ENCODE peak calls at places on chromosomes 7 and 10, in five cellular contexts. One of them, this sample, is unnamed.

GRCh38 chr10:125692932-125693847 is 10.2 kb upstream of the TEX36 start:
- DNase-seq in AG10803: peak
- DNase-seq in HFF-Myc: peak
- DNase-seq in IMR-90: peak
- DNase-seq in fibroblast of lung: no peak
- DNase-seq in this sample: no peak

GRCh38 chr10:28130267-28130666 is 131.4 kb upstream of the ODAD2 start:
- DNase-seq in AG10803: peak
- DNase-seq in HFF-Myc: no peak
- DNase-seq in IMR-90: peak
- DNase-seq in fibroblast of lung: peak
- DNase-seq in this sample: peak

GRCh38 chr7:137449016-137449415 is 105.5 kb upstream of the PTN start:
- DNase-seq in AG10803: no peak
- DNase-seq in HFF-Myc: no peak
- DNase-seq in IMR-90: no peak
- DNase-seq in fibroblast of lung: no peak
- DNase-seq in this sample: no peak

GRCh38 chr10:69685802-69686585 is 55.9 kb downstream of the FAM241B start:
- DNase-seq in AG10803: no peak
- DNase-seq in HFF-Myc: no peak
- DNase-seq in IMR-90: peak
- DNase-seq in fibroblast of lung: no peak
- DNase-seq in this sample: peak

GRCh38 chr10:132184816-132185593 is 1.7 kb upstream of the DPYSL4 start:
- DNase-seq in AG10803: no peak
- DNase-seq in HFF-Myc: no peak
- DNase-seq in IMR-90: no peak
- DNase-seq in fibroblast of lung: no peak
- DNase-seq in this sample: no peak

GRCh38 chr7:11709240-11709639 is 122.8 kb downstream of the THSD7A start:
- DNase-seq in AG10803: no peak
- DNase-seq in HFF-Myc: no peak
- DNase-seq in IMR-90: no peak
- DNase-seq in fibroblast of lung: no peak
- DNase-seq in this sample: no peak

GRCh38 chr10:37687581-37687980 is 169.8 kb downstream of the ZNF248 start:
- DNase-seq in AG10803: no peak
- DNase-seq in HFF-Myc: no peak
- DNase-seq in IMR-90: no peak
- DNase-seq in fibroblast of lung: no peak
- DNase-seq in this sample: no peak

GRCh38 chr10:46255696-46256355 is 31.0 kb upstream of the ANTXRL start:
- DNase-seq in AG10803: peak
- DNase-seq in HFF-Myc: no peak
- DNase-seq in IMR-90: peak
- DNase-seq in fibroblast of lung: peak
- DNase-seq in this sample: peak

GRCh38 chr7:138116156-138116555 is 39.9 kb downstream of the AKR1D1 start:
- DNase-seq in AG10803: peak
- DNase-seq in HFF-Myc: no peak
- DNase-seq in IMR-90: peak
- DNase-seq in fibroblast of lung: peak
- DNase-seq in this sample: peak

GRCh38 chr7:38863609-38864291 is 45.2 kb downstream of the VPS41 start:
- DNase-seq in AG10803: no peak
- DNase-seq in HFF-Myc: no peak
- DNase-seq in IMR-90: no peak
- DNase-seq in fibroblast of lung: no peak
- DNase-seq in this sample: no peak

GRCh38 chr10:12241810-12242529 is 46.0 kb downstream of the CDC123 start:
- DNase-seq in AG10803: no peak
- DNase-seq in HFF-Myc: no peak
- DNase-seq in IMR-90: peak
- DNase-seq in fibroblast of lung: no peak
- DNase-seq in this sample: peak

GRCh38 chr7:22296265-22296566 is 60.7 kb downstream of the RAPGEF5 start:
- DNase-seq in AG10803: no peak
- DNase-seq in HFF-Myc: no peak
- DNase-seq in IMR-90: no peak
- DNase-seq in fibroblast of lung: no peak
- DNase-seq in this sample: no peak

GRCh38 chr7:41573017-41573416 is 129.9 kb downstream of the INHBA start:
- DNase-seq in AG10803: no peak
- DNase-seq in HFF-Myc: no peak
- DNase-seq in IMR-90: peak
- DNase-seq in fibroblast of lung: peak
- DNase-seq in this sample: peak

GRCh38 chr10:14123066-14123465 is 207.7 kb downstream of the FRMD4A start:
- DNase-seq in AG10803: peak
- DNase-seq in HFF-Myc: no peak
- DNase-seq in IMR-90: no peak
- DNase-seq in fibroblast of lung: peak
- DNase-seq in this sample: peak

GRCh38 chr10:86344714-86345161 is 21.9 kb downstream of the GRID1 start:
- DNase-seq in AG10803: no peak
- DNase-seq in HFF-Myc: no peak
- DNase-seq in IMR-90: no peak
- DNase-seq in fibroblast of lung: no peak
- DNase-seq in this sample: no peak

GRCh38 chr7:91852263-91852741 is 28.2 kb downstream of the MTERF1 start:
- DNase-seq in AG10803: peak
- DNase-seq in HFF-Myc: no peak
- DNase-seq in IMR-90: peak
- DNase-seq in fibroblast of lung: no peak
- DNase-seq in this sample: peak

GRCh38 chr10:51000976-51001375 is 73.3 kb upstream of the PRKG1 start:
- DNase-seq in AG10803: peak
- DNase-seq in HFF-Myc: no peak
- DNase-seq in IMR-90: peak
- DNase-seq in fibroblast of lung: no peak
- DNase-seq in this sample: peak

GRCh38 chr10:17643339-17643754 is 604 bp upstream of the STAM start:
- DNase-seq in AG10803: peak
- DNase-seq in HFF-Myc: no peak
- DNase-seq in IMR-90: peak
- DNase-seq in fibroblast of lung: no peak
- DNase-seq in this sample: peak

GRCh38 chr10:86363833-86364511 is 2.6 kb downstream of the GRID1 start:
- DNase-seq in AG10803: no peak
- DNase-seq in HFF-Myc: no peak
- DNase-seq in IMR-90: no peak
- DNase-seq in fibroblast of lung: no peak
- DNase-seq in this sample: no peak

GRCh38 chr7:12210179-12211053 is 678 bp upstream of the TMEM106B start:
- DNase-seq in AG10803: no peak
- DNase-seq in HFF-Myc: no peak
- DNase-seq in IMR-90: peak
- DNase-seq in fibroblast of lung: no peak
- DNase-seq in this sample: peak

GRCh38 chr10:112919721-112920120 is 30.3 kb upstream of the TCF7L2 start:
- DNase-seq in AG10803: peak
- DNase-seq in HFF-Myc: peak
- DNase-seq in IMR-90: peak
- DNase-seq in fibroblast of lung: peak
- DNase-seq in this sample: peak

GRCh38 chr7:74306737-74307469 is 17.7 kb downstream of the CLIP2 start:
- DNase-seq in AG10803: peak
- DNase-seq in HFF-Myc: no peak
- DNase-seq in IMR-90: peak
- DNase-seq in fibroblast of lung: peak
- DNase-seq in this sample: peak

GRCh38 chr10:124586142-124586541 is 124.5 kb downstream of the LHPP start:
- DNase-seq in AG10803: no peak
- DNase-seq in HFF-Myc: no peak
- DNase-seq in IMR-90: no peak
- DNase-seq in fibroblast of lung: no peak
- DNase-seq in this sample: no peak

GRCh38 chr7:7810826-7811225 is 92.4 kb upstream of the RPA3 start:
- DNase-seq in AG10803: no peak
- DNase-seq in HFF-Myc: no peak
- DNase-seq in IMR-90: no peak
- DNase-seq in fibroblast of lung: no peak
- DNase-seq in this sample: no peak

GRCh38 chr10:76388321-76388720 is 956.9 kb downstream of the LRMDA start:
- DNase-seq in AG10803: peak
- DNase-seq in HFF-Myc: no peak
- DNase-seq in IMR-90: peak
- DNase-seq in fibroblast of lung: no peak
- DNase-seq in this sample: peak

GRCh38 chr10:36446873-36447272 is 678.5 kb upstream of the ANKRD30A start:
- DNase-seq in AG10803: no peak
- DNase-seq in HFF-Myc: no peak
- DNase-seq in IMR-90: no peak
- DNase-seq in fibroblast of lung: no peak
- DNase-seq in this sample: no peak

GRCh38 chr7:116329845-116330503 is 119.6 kb downstream of the TES start:
- DNase-seq in AG10803: peak
- DNase-seq in HFF-Myc: no peak
- DNase-seq in IMR-90: no peak
- DNase-seq in fibroblast of lung: peak
- DNase-seq in this sample: no peak

GRCh38 chr10:74888947-74889661 is 62.7 kb downstream of the KAT6B start:
- DNase-seq in AG10803: no peak
- DNase-seq in HFF-Myc: no peak
- DNase-seq in IMR-90: no peak
- DNase-seq in fibroblast of lung: no peak
- DNase-seq in this sample: no peak
- TF ChIP-seq CTCF in AG10803: peak
- TF ChIP-seq CTCF in HFF-Myc: no peak
- TF ChIP-seq CTCF in IMR-90: no peak
- TF ChIP-seq CTCF in fibroblast of lung: no peak
- TF ChIP-seq CTCF in this sample: peak

GRCh38 chr7:20218261-20218660 is 1.1 kb upstream of the MACC1 start:
- DNase-seq in AG10803: no peak
- DNase-seq in HFF-Myc: no peak
- DNase-seq in IMR-90: no peak
- DNase-seq in fibroblast of lung: no peak
- DNase-seq in this sample: no peak

GRCh38 chr7:20220293-20220755 is 3.1 kb upstream of the MACC1 start:
- DNase-seq in AG10803: no peak
- DNase-seq in HFF-Myc: no peak
- DNase-seq in IMR-90: no peak
- DNase-seq in fibroblast of lung: peak
- DNase-seq in this sample: no peak

GRCh38 chr7:20220824-20221547 is 3.8 kb upstream of the MACC1 start:
- DNase-seq in AG10803: peak
- DNase-seq in HFF-Myc: peak
- DNase-seq in IMR-90: peak
- DNase-seq in fibroblast of lung: peak
- DNase-seq in this sample: peak

GRCh38 chr7:20219062-20219445 is 1.9 kb upstream of the MACC1 start:
- DNase-seq in AG10803: no peak
- DNase-seq in HFF-Myc: no peak
- DNase-seq in IMR-90: no peak
- DNase-seq in fibroblast of lung: no peak
- DNase-seq in this sample: no peak

GRCh38 chr7:20219446-20220292 is 2.5 kb upstream of the MACC1 start:
- DNase-seq in AG10803: peak
- DNase-seq in HFF-Myc: peak
- DNase-seq in IMR-90: peak
- DNase-seq in fibroblast of lung: peak
- DNase-seq in this sample: peak
- H3K4me3 ChIP-seq in AG10803: no peak
- H3K4me3 ChIP-seq in HFF-Myc: no peak
- H3K4me3 ChIP-seq in IMR-90: no peak
- H3K4me3 ChIP-seq in fibroblast of lung: no peak
- H3K4me3 ChIP-seq in this sample: no peak

DNA sequence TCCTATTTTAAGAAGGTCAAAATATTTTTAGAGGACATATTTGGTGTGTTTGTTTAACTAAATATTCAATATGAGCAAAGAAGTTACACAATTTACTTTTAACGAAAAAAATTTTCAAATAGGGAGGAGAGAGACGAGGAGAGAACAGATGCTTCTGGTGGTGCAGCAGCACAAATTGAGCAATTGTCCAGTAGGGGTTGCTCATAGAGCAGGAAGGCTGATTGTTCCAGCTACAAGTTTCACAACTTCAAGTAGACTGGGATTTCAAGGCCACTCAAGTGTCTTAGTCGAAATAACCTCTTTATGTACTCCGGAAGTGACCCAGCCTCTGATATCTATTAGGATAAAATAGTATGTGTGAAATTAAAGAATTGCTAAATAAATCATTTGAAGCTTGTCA is 197.9 kb downstream of the HDAC9 start:
- DNase-seq in AG10803: peak
- DNase-seq in HFF-Myc: peak
- DNase-seq in IMR-90: peak
- DNase-seq in fibroblast of lung: peak
- DNase-seq in this sample: peak
- TF ChIP-seq CTCF in AG10803: peak
- TF ChIP-seq CTCF in HFF-Myc: peak
- TF ChIP-seq CTCF in IMR-90: peak
- TF ChIP-seq CTCF in fibroblast of lung: peak
- TF ChIP-seq CTCF in this sample: peak

DNA sequence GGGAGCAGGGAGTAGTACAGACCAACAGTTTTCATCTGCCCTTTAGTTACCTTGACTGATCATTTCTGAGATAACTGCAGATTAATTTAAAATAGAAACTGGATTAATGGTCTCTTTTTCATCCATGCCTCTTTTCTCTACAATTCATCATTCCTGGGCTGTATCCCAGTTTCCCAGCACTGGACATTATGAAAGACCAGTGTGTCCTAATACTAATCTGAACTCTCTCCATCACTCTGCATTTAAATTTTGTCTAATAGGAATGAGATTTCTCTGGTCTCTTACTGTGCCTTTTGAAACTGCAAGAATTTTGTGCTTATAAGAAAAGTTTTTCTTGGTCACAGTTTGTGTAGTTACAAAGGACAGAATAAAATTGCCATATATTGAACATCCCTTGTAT is 12.7 kb downstream of the PLEKHA8 start:
- DNase-seq in AG10803: peak
- DNase-seq in HFF-Myc: no peak
- DNase-seq in IMR-90: no peak
- DNase-seq in fibroblast of lung: no peak
- DNase-seq in this sample: no peak
- H3K4me3 ChIP-seq in AG10803: no peak
- H3K4me3 ChIP-seq in HFF-Myc: no peak
- H3K4me3 ChIP-seq in IMR-90: no peak
- H3K4me3 ChIP-seq in fibroblast of lung: no peak
- H3K4me3 ChIP-seq in this sample: no peak

This sample was measured in fibroblast of villous mesenchyme.